ENCODE peak calls at places on chromosomes 11 and 22, in eight cellular contexts. I is HAP-1; F is iPS DF 6.9; Q is body of pancreas; O is pancreas; A is CD8-positive, alpha-beta T cell; R is MM.1S; W is tibial artery. Y is an unnamed sample.

GRCh38 chr11:92758216-92758615 is 211.2 kb upstream of the MTNR1B start:
- DNase-seq in R (no peak), A (no peak), F (no peak), I (no peak), Q (no peak), O (no peak), W (no peak), Y (no peak)

GRCh38 chr11:103326070-103326794 is 217.0 kb downstream of the DYNC2H1 start:
- DNase-seq in R (peak; percentile 77), F (peak; percentile 60), W (peak; percentile 20), A (no peak), O (peak; percentile 22), Q (peak; percentile 69), I (peak; percentile 50), Y (no peak)

GRCh38 chr11:34266090-34266912 is 91.5 kb downstream of the ABTB2 start:
- DNase-seq in O (no peak), F (no peak), I (no peak), R (no peak), Q (peak; percentile 8), W (peak; percentile 70), A (no peak), Y (peak; percentile 72)

GRCh38 chr11:133234883-133235282 is 297.4 kb downstream of the OPCML start:
- DNase-seq in R (no peak), I (no peak), F (no peak), Q (no peak), W (no peak), O (no peak), A (no peak), Y (no peak)

GRCh38 chr11:35930466-35930865 is 13.4 kb upstream of the LDLRAD3 start:
- DNase-seq in O (no peak), I (no peak), W (no peak), R (no peak), Q (no peak), A (no peak), F (no peak), Y (no peak)

GRCh38 chr11:7449196-7449840 is 36.0 kb upstream of the OLFML1 start:
- DNase-seq in Q (peak; percentile 36), A (no peak), R (no peak), I (no peak), F (no peak), O (peak; percentile 9), W (no peak), Y (no peak)

GRCh38 chr22:46070722-46071450 is 79.4 kb upstream of the PPARA start:
- DNase-seq in O (peak; percentile 59), I (peak; percentile 33), A (peak; percentile 17), Q (peak; percentile 68), W (peak; percentile 31), R (peak; percentile 64), F (no peak), Y (no peak)

GRCh38 chr11:75562836-75563484 is 907 bp downstream of the SERPINH1 start:
- DNase-seq in A (no peak), W (no peak), F (no peak), R (no peak), O (no peak), I (peak; percentile 86), Q (peak; percentile 34), Y (no peak)

GRCh38 chr11:67613313-67613959 is 6.7 kb downstream of the NDUFV1 start:
- DNase-seq in O (no peak), F (no peak), I (no peak), Q (no peak), R (no peak), A (no peak), W (no peak), Y (no peak)

GRCh38 chr11:60915250-60915914 is 1.4 kb downstream of the TMEM109 start:
- DNase-seq in A (peak; percentile 55), I (peak; percentile 96), O (peak; percentile 40), W (peak; percentile 72), Q (peak; percentile 68), F (no peak), R (peak; percentile 87), Y (peak; percentile 88)

GRCh38 chr11:82980292-82980691 is 78.8 kb downstream of the DDIAS start:
- DNase-seq in O (no peak), Q (no peak), A (no peak), F (no peak), I (no peak), W (no peak), R (no peak), Y (no peak)

GRCh38 chr11:80118071-80118470 is 677.2 kb upstream of the TENM4 start:
- DNase-seq in A (no peak), R (no peak), F (no peak), Q (no peak), I (no peak), O (no peak), W (no peak), Y (no peak)

GRCh38 chr22:39094717-39095389 is 2.2 kb upstream of the APOBEC3H start:
- DNase-seq in O (no peak), A (no peak), Q (no peak), W (no peak), I (no peak), F (no peak), R (no peak), Y (no peak)

GRCh38 chr11:81089242-81089641 is 1644.4 kb downstream of the FAM181B start:
- DNase-seq in F (no peak), A (no peak), O (no peak), R (no peak), Q (no peak), W (no peak), I (no peak), Y (no peak)

GRCh38 chr22:36546932-36547331 is 18.0 kb upstream of the EIF3D start:
- DNase-seq in I (no peak), O (no peak), R (no peak), W (no peak), A (no peak), F (no peak), Q (no peak), Y (no peak)

GRCh38 chr11:70445091-70445490 is 46.8 kb downstream of the CTTN start:
- DNase-seq in I (no peak), Q (no peak), F (no peak), W (no peak), R (no peak), A (no peak), O (no peak), Y (no peak)

GRCh38 chr22:36350751-36351594 is 36.8 kb downstream of the MYH9 start:
- DNase-seq in W (no peak), O (no peak), R (no peak), A (no peak), Q (peak; percentile 72), F (no peak), I (no peak), Y (no peak)

GRCh38 chr11:69499946-69500284 is 18.5 kb downstream of the LINC01488 start:
- DNase-seq in I (no peak), O (no peak), Q (no peak), F (no peak), R (no peak), W (no peak), A (no peak), Y (no peak)

GRCh38 chr22:19275104-19275503 is 16.4 kb downstream of the CLTCL1 start:
- DNase-seq in I (no peak), F (no peak), Q (no peak), O (no peak), W (no peak), A (no peak), R (no peak), Y (no peak)

GRCh38 chr11:2954263-2954662 is 25.0 kb upstream of the PHLDA2 start:
- DNase-seq in W (no peak), R (no peak), O (no peak), F (no peak), A (no peak), Q (no peak), I (no peak), Y (no peak)

GRCh38 chr22:38034278-38034882 is 22.8 kb upstream of the PICK1 start:
- DNase-seq in O (peak; percentile 37), W (peak; percentile 56), F (peak; percentile 43), I (peak; percentile 24), R (no peak), Q (peak; percentile 71), A (no peak), Y (peak; percentile 67)

GRCh38 chr11:117259417-117259816 is 26.9 kb downstream of the RNF214 start:
- DNase-seq in O (no peak), Q (no peak), F (no peak), R (no peak), W (no peak), I (no peak), A (no peak), Y (no peak)
- H3K4me1 ChIP-seq in O (no peaks in the 10 kb centered on the region), Q (no peaks in the 10 kb centered on the region), F (no peaks in the 10 kb centered on the region), R (no peaks in the 10 kb centered on the region), W (no peaks in the 10 kb centered on the region), I (no peaks in the 10 kb centered on the region), A (no peaks in the 10 kb centered on the region), Y (no peaks in the 10 kb centered on the region)

GRCh38 chr11:105109855-105110750 is 29.5 kb downstream of the CARD18 start:
- DNase-seq in R (no peak), O (no peak), Q (no peak), F (no peak), A (no peak), I (no peak), W (no peak), Y (no peak)
- H3K4me3 ChIP-seq in R (no peak overlapping the region), O (no peak overlapping the region), Q (no peak overlapping the region), F (no peak overlapping the region), A (no peak overlapping the region), I (no peak overlapping the region), W (no peak overlapping the region), Y (no peak overlapping the region)

DNA sequence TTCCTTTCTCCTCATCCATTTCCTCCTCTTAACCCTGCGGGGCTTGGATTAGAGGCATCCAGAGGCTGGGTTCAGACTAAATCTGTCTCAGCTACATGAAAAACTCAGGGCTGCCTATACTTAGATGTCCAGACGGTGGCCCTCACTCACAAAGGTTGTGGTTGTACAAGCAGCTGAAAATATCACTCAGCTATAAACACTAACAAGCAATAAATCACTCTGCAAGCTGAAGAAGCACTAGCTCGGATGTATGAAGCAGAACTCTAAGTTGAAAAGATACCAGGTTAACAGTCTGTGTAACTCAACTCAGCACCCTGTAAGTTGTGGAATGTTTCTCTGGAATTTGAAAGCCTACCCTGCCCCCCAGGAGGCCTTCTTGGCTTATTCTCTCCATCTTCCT is 82.9 kb downstream of the EXT2 start:
- DNase-seq in F (no peak), Q (no peak), R (no peak), I (no peak), W (no peak), O (no peak), A (no peak), Y (no peak)
- H3K4me1 ChIP-seq in F (peaks cover 5% of the 10 kb centered on the region), Q (peaks cover 3% of the 10 kb centered on the region), R (no peaks in the 10 kb centered on the region), I (no peaks in the 10 kb centered on the region), W (peaks cover 9% of the 10 kb centered on the region), O (no peaks in the 10 kb centered on the region), A (no peaks in the 10 kb centered on the region), Y (no peaks in the 10 kb centered on the region)

GRCh38 chr22:44667276-44667675 is 34.7 kb upstream of the PRR5 start:
- DNase-seq in A (no peak), Q (no peak), O (no peak), I (no peak), W (no peak), F (no peak), R (no peak), Y (no peak)

GRCh38 chr22:44668886-44669724 is 32.9 kb upstream of the PRR5 start:
- DNase-seq in O (no peak), F (no peak), I (no peak), A (no peak), Q (no peak), R (no peak), W (no peak), Y (no peak)

GRCh38 chr22:44669725-44670027 is 32.3 kb upstream of the PRR5 start:
- DNase-seq in F (no peak), O (no peak), R (no peak), I (peak; percentile 22), W (no peak), A (no peak), Q (no peak), Y (no peak)

GRCh38 chr22:44667829-44668189 is 34.2 kb upstream of the PRR5 start:
- DNase-seq in W (no peak), O (no peak), R (no peak), A (peak; percentile 47), I (no peak), Q (no peak), F (no peak), Y (no peak)

GRCh38 chr22:44668190-44668885 is 33.7 kb upstream of the PRR5 start:
- DNase-seq in O (no peak), W (no peak), I (no peak), Q (no peak), A (peak; percentile 23), F (no peak), R (no peak), Y (no peak)
- H3K4me3 ChIP-seq in O (peak overlapping the region; percentile 46), W (peak overlapping the region; percentile 44), I (peak overlapping the region; percentile 32), Q (no peak overlapping the region), A (peak overlapping the region; percentile 60), F (peak overlapping the region; percentile 73), R (no peak overlapping the region), Y (peak overlapping the region; percentile 69)

Y was measured in right atrium auricular region.